ENCODE peak calls at places on chromosomes 12 and 14, in seven cellular contexts. M is adrenal gland; P is RWPE1; X is CD8-positive, alpha-beta memory T cell; J is psoas muscle; Z is CD8-positive, alpha-beta T cell; B is PC-3. E is an unnamed sample.

GRCh38 chr14:51441001-51441400 is 201.0 kb downstream of the TMX1 start:
- DNase-seq in M (no peak), P (no peak), X (no peak), J (no peak), Z (no peak), B (peak; percentile 67), E (peak; percentile 26)

GRCh38 chr12:83818888-83819287 is 1093.7 kb downstream of the SLC6A15 start:
- DNase-seq in M (peak; percentile 83), P (peak; percentile 13), X (no peak), J (no peak), Z (no peak), B (peak; percentile 83), E (peak; percentile 54)

GRCh38 chr12:84605988-84606387 is 306.6 kb downstream of the SLC6A15 start:
- DNase-seq in M (no peak), P (no peak), X (no peak), J (no peak), Z (no peak), B (no peak), E (no peak)

GRCh38 chr14:77212097-77212873 is 30.7 kb downstream of the TMEM63C start:
- DNase-seq in M (no peak), P (no peak), X (no peak), J (no peak), Z (no peak), B (no peak), E (no peak)

GRCh38 chr14:51367600-51367931 is 127.5 kb downstream of the TMX1 start:
- DNase-seq in M (no peak), P (no peak), X (no peak), J (no peak), Z (no peak), B (no peak), E (no peak)

GRCh38 chr12:115451785-115452736 is 768.1 kb upstream of the TBX3 start:
- DNase-seq in M (peak; percentile 33), P (peak; percentile 23), X (no peak), J (peak; percentile 50), Z (no peak), B (peak; percentile 42), E (no peak)

GRCh38 chr14:98960617-98961013 is 311.4 kb downstream of the BCL11B start:
- DNase-seq in M (no peak), P (no peak), X (no peak), J (no peak), Z (no peak), B (no peak), E (no peak)

GRCh38 chr12:117188961-117189724 is 1.1 kb downstream of the FBXO21 start:
- DNase-seq in M (peak; percentile 50), P (peak; percentile 12), X (no peak), J (no peak), Z (no peak), B (peak; percentile 29), E (no peak)

GRCh38 chr14:21307641-21308040 is 27.8 kb downstream of the RPGRIP1 start:
- DNase-seq in M (no peak), P (no peak), X (no peak), J (no peak), Z (no peak), B (no peak), E (no peak)

GRCh38 chr14:57498035-57498434 is 4.4 kb upstream of the CCDC198 start:
- DNase-seq in M (no peak), P (no peak), X (no peak), J (no peak), Z (no peak), B (no peak), E (no peak)

GRCh38 chr12:45646851-45647581 is 82.5 kb upstream of the ARID2 start:
- DNase-seq in M (no peak), P (no peak), X (no peak), J (no peak), Z (no peak), B (no peak), E (no peak)

GRCh38 chr12:46131729-46132128 is 137.1 kb downstream of the SLC38A1 start:
- DNase-seq in M (no peak), P (no peak), X (no peak), J (no peak), Z (no peak), B (peak; percentile 50), E (no peak)

GRCh38 chr14:56195219-56195618 is 77.0 kb downstream of the PELI2 start:
- DNase-seq in M (no peak), P (no peak), X (no peak), J (no peak), Z (no peak), B (no peak), E (no peak)

GRCh38 chr12:22609501-22609900 is 15.5 kb upstream of the ETNK1 start:
- DNase-seq in M (no peak), P (no peak), X (no peak), J (no peak), Z (no peak), B (no peak), E (no peak)

GRCh38 chr12:78096909-78097597 is 266.4 kb downstream of the NAV3 start:
- DNase-seq in M (peak; percentile 39), P (no peak), X (no peak), J (no peak), Z (no peak), B (no peak), E (no peak)

GRCh38 chr12:131620946-131621681 is 89.8 kb upstream of the SFSWAP start:
- DNase-seq in M (no peak), P (no peak), X (no peak), J (no peak), Z (no peak), B (no peak), E (no peak)

DNA sequence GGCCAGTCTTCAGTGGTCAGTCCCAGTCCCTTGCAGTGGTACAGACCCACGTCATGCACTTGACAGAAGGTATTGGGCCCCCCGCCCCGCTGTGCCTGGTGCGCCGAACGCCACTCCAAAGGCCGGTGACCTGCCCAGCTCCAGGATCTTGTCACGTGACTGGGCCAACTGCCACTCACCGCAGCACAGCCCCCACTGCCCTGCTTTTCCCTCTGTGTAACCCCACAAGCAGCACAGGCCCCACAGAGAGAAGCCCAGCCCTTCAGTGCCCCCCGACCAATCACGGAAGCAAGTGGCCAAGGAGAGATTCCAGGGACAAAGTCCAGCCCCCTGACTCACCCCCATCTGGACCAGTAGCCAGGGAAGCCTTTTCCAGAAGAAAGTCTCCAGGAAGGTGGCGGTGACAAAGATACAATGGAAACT is 498 bp downstream of the GPR132 start:
- DNase-seq in M (peak; percentile 16), P (no peak), X (peak; percentile 37), J (peak; percentile 61), Z (no peak), B (peak; percentile 13), E (no peak)
- H3K27ac ChIP-seq in M (no peak overlapping the region), P (no peak overlapping the region), X (peak overlapping the region; percentile 89), J (no peak overlapping the region), Z (peak overlapping the region; percentile 97), B (no peak overlapping the region), E (no peak overlapping the region)

DNA sequence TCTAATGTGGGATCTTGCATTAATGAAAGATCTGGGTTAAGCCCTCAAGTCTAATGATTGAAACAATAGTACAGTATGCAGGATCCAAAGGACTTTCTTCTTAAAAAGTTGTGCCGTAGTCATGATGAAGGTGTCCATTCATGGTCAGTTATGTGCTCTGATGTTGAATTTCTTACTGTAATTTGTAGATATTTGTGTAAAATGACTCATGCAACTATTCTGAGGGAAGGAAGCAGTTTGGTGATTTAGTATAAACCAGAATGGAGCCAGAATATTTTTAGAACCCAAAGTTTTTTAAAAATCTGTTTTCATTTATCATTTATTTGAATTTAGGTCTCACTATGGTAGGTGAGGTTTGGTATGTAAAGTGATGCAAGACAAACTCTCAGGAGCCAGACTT is 151.2 kb downstream of the AKAP6 start:
- DNase-seq in M (no peak), P (no peak), X (no peak), J (no peak), Z (no peak), B (no peak), E (no peak)
- H3K27ac ChIP-seq in M (no peak overlapping the region), P (no peak overlapping the region), X (no peak overlapping the region), J (no peak overlapping the region), Z (no peak overlapping the region), B (no peak overlapping the region), E (no peak overlapping the region)

GRCh38 chr14:61076531-61076930 is 95.5 kb downstream of the SLC38A6 start:
- DNase-seq in M (no peak), P (no peak), X (no peak), J (no peak), Z (no peak), B (no peak), E (no peak)
- H3K27ac ChIP-seq in M (no peak overlapping the region), P (no peak overlapping the region), X (no peak overlapping the region), J (peak overlapping the region; percentile 53), Z (no peak overlapping the region), B (peak overlapping the region; percentile 82), E (peak overlapping the region; percentile 74)

GRCh38 chr12:88957358-88957757 is 377.1 kb upstream of the KITLG start:
- DNase-seq in M (no peak), P (no peak), X (no peak), J (no peak), Z (no peak), B (peak; percentile 25), E (no peak)

GRCh38 chr12:88958153-88958552 is 377.9 kb upstream of the KITLG start:
- DNase-seq in M (no peak), P (no peak), X (no peak), J (no peak), Z (no peak), B (no peak), E (no peak)

GRCh38 chr12:88960213-88960878 is 380.1 kb upstream of the KITLG start:
- DNase-seq in M (no peak), P (no peak), X (no peak), J (no peak), Z (no peak), B (peak; percentile 48), E (no peak)

GRCh38 chr12:88955541-88955940 is 375.3 kb upstream of the KITLG start:
- DNase-seq in M (no peak), P (no peak), X (no peak), J (no peak), Z (no peak), B (no peak), E (no peak)

GRCh38 chr12:88958961-88959360 is 378.7 kb upstream of the KITLG start:
- DNase-seq in M (no peak), P (no peak), X (no peak), J (no peak), Z (no peak), B (no peak), E (no peak)
- H3K27ac ChIP-seq in M (no peak overlapping the region), P (no peak overlapping the region), X (no peak overlapping the region), J (no peak overlapping the region), Z (no peak overlapping the region), B (no peak overlapping the region), E (no peak overlapping the region)

DNA sequence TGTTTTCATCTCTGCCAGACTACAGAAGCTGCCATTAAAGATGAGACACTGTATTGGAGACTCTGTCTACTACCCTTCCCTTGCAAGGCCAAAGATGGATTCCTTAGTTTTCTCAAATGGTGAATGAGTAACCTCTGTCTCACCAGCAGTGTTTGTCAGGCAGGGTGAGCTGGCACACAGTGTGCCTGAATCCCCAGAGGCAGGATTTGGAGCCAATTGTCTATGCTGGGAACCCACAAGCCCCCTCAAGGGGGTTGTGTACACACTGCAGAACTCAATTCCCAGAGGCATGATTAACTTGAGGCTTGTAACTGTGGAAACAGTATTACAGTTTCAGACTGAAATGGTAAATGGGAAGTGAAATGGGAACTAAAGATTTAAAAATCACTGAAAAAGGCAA is 136.8 kb upstream of the PTPRB start:
- DNase-seq in M (no peak), P (peak; percentile 19), X (no peak), J (no peak), Z (no peak), B (peak; percentile 93), E (peak; percentile 33)
- H3K27ac ChIP-seq in M (no peak overlapping the region), P (no peak overlapping the region), X (no peak overlapping the region), J (no peak overlapping the region), Z (no peak overlapping the region), B (peak overlapping the region; percentile 82), E (no peak overlapping the region)